ENCODE peak calls at places on chromosomes 11 and 22, in eight cellular contexts. E is HCT116, S is GM12892, V is Peyer's patch, L is IMR-90, A is tibial nerve, P is esophagus muscularis mucosa, I is K562. B is an unnamed sample.
A peak's percentile ranks its signal among the peaks of the same experiment; 100 is the strongest.

GRCh38 chr22:20175597-20175900 is 24.7 kb upstream of the CCDC188 start:
- DNase-seq in E (no peak), S (no peak), V (no peak), L (peak; percentile 24), A (no peak), P (no peak), I (no peak), B (no peak)

GRCh38 chr11:14308897-14309387 is 50.0 kb downstream of the RRAS2 start:
- DNase-seq in E (no peak), S (no peak), V (no peak), L (no peak), A (no peak), P (no peak), I (no peak), B (no peak)

GRCh38 chr11:13301522-13301921 is 23.9 kb downstream of the BMAL1 start:
- DNase-seq in E (no peak), S (no peak), V (no peak), L (no peak), A (no peak), P (no peak), I (no peak), B (no peak)

GRCh38 chr22:19610518-19611253 is 86.5 kb upstream of the CLDN5 start:
- DNase-seq in E (no peak), S (no peak), V (no peak), L (no peak), A (no peak), P (no peak), I (no peak), B (no peak)

GRCh38 chr11:64844330-64845124 is at the start of gene CDC42BPG:
- DNase-seq in E (peak; percentile 57), S (peak; percentile 91), V (peak; percentile 93), L (peak; percentile 46), A (no peak), P (no peak), I (peak; percentile 96), B (peak; percentile 59)

GRCh38 chr11:17528906-17529813 is 15.1 kb downstream of the USH1C start:
- DNase-seq in E (no peak), S (no peak), V (peak; percentile 21), L (no peak), A (no peak), P (no peak), I (no peak), B (no peak)

GRCh38 chr22:39724390-39724789 is 153.8 kb downstream of the CACNA1I start:
- DNase-seq in E (peak; percentile 32), S (no peak), V (no peak), L (no peak), A (no peak), P (no peak), I (peak; percentile 48), B (no peak)

GRCh38 chr11:122796128-122796717 is 42.1 kb upstream of the CRTAM start:
- DNase-seq in E (no peak), S (peak; percentile 32), V (peak; percentile 56), L (peak; percentile 36), A (peak; percentile 40), P (no peak), I (peak; percentile 66), B (no peak)

GRCh38 chr11:65903068-65903481 is 2.9 kb upstream of the FOSL1 start:
- DNase-seq in E (peak; percentile 90), S (no peak), V (no peak), L (peak; percentile 91), A (no peak), P (no peak), I (peak; percentile 53), B (no peak)

GRCh38 chr11:40280161-40281054 is 1179.0 kb downstream of the LRRC4C start:
- DNase-seq in E (no peak), S (no peak), V (no peak), L (no peak), A (no peak), P (no peak), I (no peak), B (no peak)

GRCh38 chr11:114077482-114078305 is 18.2 kb downstream of the ZBTB16 start:
- DNase-seq in E (no peak), S (no peak), V (no peak), L (no peak), A (no peak), P (no peak), I (no peak), B (no peak)

GRCh38 chr22:26564672-26565071 is 25.3 kb downstream of the TPST2 start:
- DNase-seq in E (no peak), S (no peak), V (no peak), L (no peak), A (no peak), P (no peak), I (no peak), B (no peak)

GRCh38 chr11:75413864-75414263 is 14.5 kb downstream of the RPS3 start:
- DNase-seq in E (no peak), S (no peak), V (no peak), L (no peak), A (no peak), P (no peak), I (no peak), B (no peak)

GRCh38 chr11:122976734-122977454 is 4.7 kb downstream of the BSX start:
- DNase-seq in E (no peak), S (peak; percentile 8), V (no peak), L (no peak), A (no peak), P (no peak), I (no peak), B (no peak)

GRCh38 chr11:90204832-90205646 is 17.8 kb downstream of the CHORDC1 start:
- DNase-seq in E (peak; percentile 39), S (no peak), V (no peak), L (peak; percentile 66), A (no peak), P (no peak), I (peak; percentile 35), B (no peak)

GRCh38 chr11:102564110-102564509 is 33.6 kb upstream of the MMP7 start:
- DNase-seq in E (peak; percentile 74), S (no peak), V (no peak), L (peak; percentile 88), A (no peak), P (no peak), I (no peak), B (peak; percentile 19)

GRCh38 chr11:16969010-16970004 is 44.9 kb downstream of the PLEKHA7 start:
- DNase-seq in E (no peak), S (no peak), V (no peak), L (no peak), A (no peak), P (no peak), I (no peak), B (no peak)

GRCh38 chr11:1307998-1308744 is 1.3 kb downstream of the TOLLIP start:
- DNase-seq in E (no peak), S (no peak), V (no peak), L (peak; percentile 22), A (no peak), P (no peak), I (no peak), B (no peak)

GRCh38 chr11:1310315-1310687 is 869 bp upstream of the TOLLIP start:
- DNase-seq in E (no peak), S (no peak), V (no peak), L (no peak), A (no peak), P (no peak), I (no peak), B (no peak)

GRCh38 chr11:1310772-1311468 is 1.5 kb upstream of the TOLLIP start:
- DNase-seq in E (no peak), S (no peak), V (no peak), L (no peak), A (no peak), P (no peak), I (no peak), B (no peak)

GRCh38 chr11:1308745-1309497 is 511 bp downstream of the TOLLIP start:
- DNase-seq in E (no peak), S (no peak), V (no peak), L (no peak), A (no peak), P (no peak), I (peak; percentile 93), B (peak; percentile 72)

DNA sequence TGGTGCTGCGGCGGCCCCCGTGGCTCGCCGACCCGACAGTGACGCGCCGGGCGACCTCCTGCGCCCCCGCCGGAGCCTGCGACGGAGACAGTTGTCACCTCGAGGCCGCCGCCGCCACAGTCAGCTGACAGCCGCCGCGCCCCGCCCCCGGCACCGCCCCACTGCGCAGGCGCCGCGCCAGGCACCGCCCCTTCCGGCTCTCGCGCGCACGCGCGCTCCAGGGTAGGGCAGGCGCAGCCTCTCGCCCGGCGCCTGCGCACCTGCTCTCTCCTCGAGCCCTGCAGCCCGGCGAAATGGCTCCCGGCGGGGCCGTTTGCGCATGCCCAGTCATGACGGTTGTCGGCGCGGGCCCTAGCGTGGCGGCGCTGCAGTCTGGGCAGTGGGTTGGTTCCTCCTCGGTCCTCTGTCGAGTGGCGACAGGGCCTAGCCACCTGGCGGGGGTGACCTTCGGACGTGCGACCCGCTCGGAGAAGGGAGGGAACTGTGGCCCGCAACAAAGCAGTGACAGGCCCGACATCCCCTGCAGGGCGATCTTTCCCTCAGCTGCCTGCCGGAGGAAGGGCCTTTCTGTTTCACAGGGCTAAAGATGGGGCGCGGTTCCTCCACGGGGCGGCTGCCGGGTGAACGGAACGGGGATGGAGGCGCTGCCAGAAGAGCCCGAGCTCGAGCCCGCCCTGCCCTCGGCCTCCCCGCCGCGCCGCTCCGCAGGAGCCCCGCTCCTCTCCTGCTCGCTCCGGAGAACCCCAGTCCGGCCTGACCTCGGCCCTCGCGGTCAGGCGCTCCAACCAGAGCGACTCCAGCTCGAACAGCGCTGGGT is at the start of gene TOLLIP:
- DNase-seq in E (peak; percentile 74), S (peak; percentile 100), V (peak; percentile 98), L (peak; percentile 87), A (peak; percentile 90), P (peak; percentile 98), I (peak; percentile 100), B (peak; percentile 99)
- TF ChIP-seq POLR2A in E (no peak), S (peak; percentile 87), V (peak; percentile 81), L (peak; percentile 70), A (peak; percentile 96), P (peak; percentile 74), I (peak; percentile 77), B (peak; percentile 80)

GRCh38 chr11:36465449-36466163 is 44.5 kb downstream of the TRAF6 start:
- DNase-seq in E (no peak), S (no peak), V (no peak), L (peak; percentile 72), A (no peak), P (peak; percentile 57), I (no peak), B (no peak)
- TF ChIP-seq POLR2A in E (no peak), S (no peak), V (no peak), L (no peak), A (no peak), P (no peak), I (no peak), B (no peak)

GRCh38 chr11:118908931-118909618 is 16.7 kb downstream of the BCL9L start:
- DNase-seq in E (no peak), S (no peak), V (no peak), L (peak; percentile 92), A (peak; percentile 77), P (peak; percentile 94), I (no peak), B (no peak)
- TF ChIP-seq POLR2A in E (peak; percentile 47), S (no peak), V (no peak), L (peak; percentile 83), A (peak; percentile 51), P (peak; percentile 41), I (no peak), B (peak; percentile 44)

GRCh38 chr11:67629386-67630229 is at the start of gene NUDT8:
- DNase-seq in E (peak; percentile 63), S (peak; percentile 88), V (peak; percentile 90), L (peak; percentile 68), A (peak; percentile 71), P (no peak), I (peak; percentile 75), B (peak; percentile 90)
- TF ChIP-seq POLR2A in E (peak; percentile 81), S (peak; percentile 75), V (peak; percentile 79), L (no peak), A (peak; percentile 65), P (no peak), I (peak; percentile 66), B (peak; percentile 66)